ENCODE peak calls at places on chromosomes 13 and 19, in six cellular contexts. One of them, this sample, is unnamed.

GRCh38 chr19:55206664-55207500 is 2.4 kb downstream of the PTPRH start:
- DNase-seq in ELR: peak; percentile 94
- DNase-seq in body of pancreas: peak; percentile 90
- DNase-seq in T1000: peak; percentile 68
- DNase-seq in stimulated activated CD4-positive, alpha-beta T cell treated with anti-CD3 and anti-CD28 coated beads, Interleukin-12 subunit alpha, Interleukin-12 subunit beta, amount 100 ng/mL, for 4 hours: peak; percentile 34
- DNase-seq in GM04503: peak; percentile 54
- DNase-seq in this sample: peak; percentile 92

GRCh38 chr13:114248011-114248410 is 13.3 kb downstream of the CDC16 start:
- DNase-seq in ELR: no peak
- DNase-seq in body of pancreas: no peak
- DNase-seq in T1000: no peak
- DNase-seq in stimulated activated CD4-positive, alpha-beta T cell treated with anti-CD3 and anti-CD28 coated beads, Interleukin-12 subunit alpha, Interleukin-12 subunit beta, amount 100 ng/mL, for 4 hours: no peak
- DNase-seq in GM04503: peak; percentile 68
- DNase-seq in this sample: no peak

GRCh38 chr13:105083986-105084385 is 1451.5 kb downstream of the EFNB2 start:
- DNase-seq in ELR: no peak
- DNase-seq in body of pancreas: no peak
- DNase-seq in T1000: no peak
- DNase-seq in stimulated activated CD4-positive, alpha-beta T cell treated with anti-CD3 and anti-CD28 coated beads, Interleukin-12 subunit alpha, Interleukin-12 subunit beta, amount 100 ng/mL, for 4 hours: no peak
- DNase-seq in GM04503: no peak
- DNase-seq in this sample: no peak

GRCh38 chr13:23660249-23660648 is 90.0 kb downstream of the TNFRSF19 start:
- DNase-seq in ELR: peak; percentile 42
- DNase-seq in body of pancreas: no peak
- DNase-seq in T1000: no peak
- DNase-seq in stimulated activated CD4-positive, alpha-beta T cell treated with anti-CD3 and anti-CD28 coated beads, Interleukin-12 subunit alpha, Interleukin-12 subunit beta, amount 100 ng/mL, for 4 hours: no peak
- DNase-seq in GM04503: no peak
- DNase-seq in this sample: no peak

GRCh38 chr19:58563034-58563573 is 4.7 kb upstream of the UBE2M start:
- DNase-seq in ELR: no peak
- DNase-seq in body of pancreas: peak; percentile 48
- DNase-seq in T1000: no peak
- DNase-seq in stimulated activated CD4-positive, alpha-beta T cell treated with anti-CD3 and anti-CD28 coated beads, Interleukin-12 subunit alpha, Interleukin-12 subunit beta, amount 100 ng/mL, for 4 hours: peak; percentile 47
- DNase-seq in GM04503: no peak
- DNase-seq in this sample: no peak

GRCh38 chr19:8023371-8023770 is 17.9 kb upstream of the ELAVL1 start:
- DNase-seq in ELR: no peak
- DNase-seq in body of pancreas: no peak
- DNase-seq in T1000: no peak
- DNase-seq in stimulated activated CD4-positive, alpha-beta T cell treated with anti-CD3 and anti-CD28 coated beads, Interleukin-12 subunit alpha, Interleukin-12 subunit beta, amount 100 ng/mL, for 4 hours: no peak
- DNase-seq in GM04503: no peak
- DNase-seq in this sample: no peak

GRCh38 chr19:940591-941291 is 14.9 kb downstream of the ARID3A start:
- DNase-seq in ELR: no peak
- DNase-seq in body of pancreas: peak; percentile 91
- DNase-seq in T1000: peak; percentile 97
- DNase-seq in stimulated activated CD4-positive, alpha-beta T cell treated with anti-CD3 and anti-CD28 coated beads, Interleukin-12 subunit alpha, Interleukin-12 subunit beta, amount 100 ng/mL, for 4 hours: peak; percentile 61
- DNase-seq in GM04503: no peak
- DNase-seq in this sample: peak; percentile 76

GRCh38 chr19:19385900-19386339 is 19.6 kb upstream of the GATAD2A start:
- DNase-seq in ELR: peak; percentile 78
- DNase-seq in body of pancreas: no peak
- DNase-seq in T1000: no peak
- DNase-seq in stimulated activated CD4-positive, alpha-beta T cell treated with anti-CD3 and anti-CD28 coated beads, Interleukin-12 subunit alpha, Interleukin-12 subunit beta, amount 100 ng/mL, for 4 hours: peak; percentile 51
- DNase-seq in GM04503: no peak
- DNase-seq in this sample: peak; percentile 92

GRCh38 chr19:39420769-39421168 is 8.3 kb downstream of the PLEKHG2 start:
- DNase-seq in ELR: no peak
- DNase-seq in body of pancreas: no peak
- DNase-seq in T1000: no peak
- DNase-seq in stimulated activated CD4-positive, alpha-beta T cell treated with anti-CD3 and anti-CD28 coated beads, Interleukin-12 subunit alpha, Interleukin-12 subunit beta, amount 100 ng/mL, for 4 hours: no peak
- DNase-seq in GM04503: no peak
- DNase-seq in this sample: no peak

GRCh38 chr19:35363711-35364425 is 5.6 kb downstream of the FFAR3 start:
- DNase-seq in ELR: no peak
- DNase-seq in body of pancreas: no peak
- DNase-seq in T1000: no peak
- DNase-seq in stimulated activated CD4-positive, alpha-beta T cell treated with anti-CD3 and anti-CD28 coated beads, Interleukin-12 subunit alpha, Interleukin-12 subunit beta, amount 100 ng/mL, for 4 hours: no peak
- DNase-seq in GM04503: no peak
- DNase-seq in this sample: peak; percentile 64

GRCh38 chr19:53621885-53622710 is 9.7 kb upstream of the DPRX start:
- DNase-seq in ELR: no peak
- DNase-seq in body of pancreas: no peak
- DNase-seq in T1000: no peak
- DNase-seq in stimulated activated CD4-positive, alpha-beta T cell treated with anti-CD3 and anti-CD28 coated beads, Interleukin-12 subunit alpha, Interleukin-12 subunit beta, amount 100 ng/mL, for 4 hours: no peak
- DNase-seq in GM04503: no peak
- DNase-seq in this sample: no peak

GRCh38 chr13:61094865-61095264 is 320.8 kb downstream of the PCDH20 start:
- DNase-seq in ELR: no peak
- DNase-seq in body of pancreas: no peak
- DNase-seq in T1000: no peak
- DNase-seq in stimulated activated CD4-positive, alpha-beta T cell treated with anti-CD3 and anti-CD28 coated beads, Interleukin-12 subunit alpha, Interleukin-12 subunit beta, amount 100 ng/mL, for 4 hours: no peak
- DNase-seq in GM04503: no peak
- DNase-seq in this sample: no peak

GRCh38 chr13:30763786-30764440 is 28.6 kb downstream of the ALOX5AP start:
- DNase-seq in ELR: peak; percentile 62
- DNase-seq in body of pancreas: no peak
- DNase-seq in T1000: no peak
- DNase-seq in stimulated activated CD4-positive, alpha-beta T cell treated with anti-CD3 and anti-CD28 coated beads, Interleukin-12 subunit alpha, Interleukin-12 subunit beta, amount 100 ng/mL, for 4 hours: no peak
- DNase-seq in GM04503: no peak
- DNase-seq in this sample: no peak

GRCh38 chr19:49387936-49388372 is at the start of gene KASH5:
- DNase-seq in ELR: no peak
- DNase-seq in body of pancreas: peak; percentile 88
- DNase-seq in T1000: peak; percentile 68
- DNase-seq in stimulated activated CD4-positive, alpha-beta T cell treated with anti-CD3 and anti-CD28 coated beads, Interleukin-12 subunit alpha, Interleukin-12 subunit beta, amount 100 ng/mL, for 4 hours: peak; percentile 92
- DNase-seq in GM04503: no peak
- DNase-seq in this sample: peak; percentile 90

GRCh38 chr19:45653634-45654033 is 14.4 kb upstream of the GIPR start:
- DNase-seq in ELR: peak; percentile 33
- DNase-seq in body of pancreas: no peak
- DNase-seq in T1000: no peak
- DNase-seq in stimulated activated CD4-positive, alpha-beta T cell treated with anti-CD3 and anti-CD28 coated beads, Interleukin-12 subunit alpha, Interleukin-12 subunit beta, amount 100 ng/mL, for 4 hours: no peak
- DNase-seq in GM04503: no peak
- DNase-seq in this sample: no peak

GRCh38 chr13:39253774-39254173 is 215.5 kb downstream of the NHLRC3 start:
- DNase-seq in ELR: peak; percentile 24
- DNase-seq in body of pancreas: no peak
- DNase-seq in T1000: no peak
- DNase-seq in stimulated activated CD4-positive, alpha-beta T cell treated with anti-CD3 and anti-CD28 coated beads, Interleukin-12 subunit alpha, Interleukin-12 subunit beta, amount 100 ng/mL, for 4 hours: no peak
- DNase-seq in GM04503: no peak
- DNase-seq in this sample: no peak

GRCh38 chr19:34962945-34963530 is 991 bp downstream of the ZNF792 start:
- DNase-seq in ELR: peak; percentile 60
- DNase-seq in body of pancreas: no peak
- DNase-seq in T1000: peak; percentile 9
- DNase-seq in stimulated activated CD4-positive, alpha-beta T cell treated with anti-CD3 and anti-CD28 coated beads, Interleukin-12 subunit alpha, Interleukin-12 subunit beta, amount 100 ng/mL, for 4 hours: no peak
- DNase-seq in GM04503: no peak
- DNase-seq in this sample: peak; percentile 81

GRCh38 chr19:52190679-52191293 is 934 bp downstream of the PPP2R1A start:
- DNase-seq in ELR: peak; percentile 50
- DNase-seq in body of pancreas: peak; percentile 20
- DNase-seq in T1000: no peak
- DNase-seq in stimulated activated CD4-positive, alpha-beta T cell treated with anti-CD3 and anti-CD28 coated beads, Interleukin-12 subunit alpha, Interleukin-12 subunit beta, amount 100 ng/mL, for 4 hours: no peak
- DNase-seq in GM04503: peak; percentile 15
- DNase-seq in this sample: peak; percentile 25

GRCh38 chr13:33679658-33680012 is 138.3 kb upstream of the RFC3 start:
- DNase-seq in ELR: no peak
- DNase-seq in body of pancreas: no peak
- DNase-seq in T1000: no peak
- DNase-seq in stimulated activated CD4-positive, alpha-beta T cell treated with anti-CD3 and anti-CD28 coated beads, Interleukin-12 subunit alpha, Interleukin-12 subunit beta, amount 100 ng/mL, for 4 hours: no peak
- DNase-seq in GM04503: no peak
- DNase-seq in this sample: no peak

GRCh38 chr13:42155251-42155650 is 106.8 kb downstream of the DGKH start:
- DNase-seq in ELR: no peak
- DNase-seq in body of pancreas: no peak
- DNase-seq in T1000: no peak
- DNase-seq in stimulated activated CD4-positive, alpha-beta T cell treated with anti-CD3 and anti-CD28 coated beads, Interleukin-12 subunit alpha, Interleukin-12 subunit beta, amount 100 ng/mL, for 4 hours: no peak
- DNase-seq in GM04503: no peak
- DNase-seq in this sample: no peak

GRCh38 chr19:33316521-33317284 is 14.4 kb upstream of the CEBPA start:
- DNase-seq in ELR: peak; percentile 8
- DNase-seq in body of pancreas: no peak
- DNase-seq in T1000: no peak
- DNase-seq in stimulated activated CD4-positive, alpha-beta T cell treated with anti-CD3 and anti-CD28 coated beads, Interleukin-12 subunit alpha, Interleukin-12 subunit beta, amount 100 ng/mL, for 4 hours: no peak
- DNase-seq in GM04503: no peak
- DNase-seq in this sample: no peak

GRCh38 chr19:41425174-41426115 is 1.7 kb downstream of the B3GNT8 start:
- DNase-seq in ELR: no peak
- DNase-seq in body of pancreas: no peak
- DNase-seq in T1000: no peak
- DNase-seq in stimulated activated CD4-positive, alpha-beta T cell treated with anti-CD3 and anti-CD28 coated beads, Interleukin-12 subunit alpha, Interleukin-12 subunit beta, amount 100 ng/mL, for 4 hours: no peak
- DNase-seq in GM04503: no peak
- DNase-seq in this sample: no peak

GRCh38 chr19:41426952-41427646 is at the start of gene B3GNT8:
- DNase-seq in ELR: peak; percentile 64
- DNase-seq in body of pancreas: peak; percentile 73
- DNase-seq in T1000: peak; percentile 37
- DNase-seq in stimulated activated CD4-positive, alpha-beta T cell treated with anti-CD3 and anti-CD28 coated beads, Interleukin-12 subunit alpha, Interleukin-12 subunit beta, amount 100 ng/mL, for 4 hours: peak; percentile 45
- DNase-seq in GM04503: no peak
- DNase-seq in this sample: peak; percentile 96

GRCh38 chr13:33372251-33372919 is 86.8 kb upstream of the STARD13 start:
- DNase-seq in ELR: peak; percentile 9
- DNase-seq in body of pancreas: no peak
- DNase-seq in T1000: no peak
- DNase-seq in stimulated activated CD4-positive, alpha-beta T cell treated with anti-CD3 and anti-CD28 coated beads, Interleukin-12 subunit alpha, Interleukin-12 subunit beta, amount 100 ng/mL, for 4 hours: no peak
- DNase-seq in GM04503: no peak
- DNase-seq in this sample: no peak

GRCh38 chr13:41006296-41006695 is 12.8 kb downstream of the ELF1 start:
- DNase-seq in ELR: no peak
- DNase-seq in body of pancreas: no peak
- DNase-seq in T1000: no peak
- DNase-seq in stimulated activated CD4-positive, alpha-beta T cell treated with anti-CD3 and anti-CD28 coated beads, Interleukin-12 subunit alpha, Interleukin-12 subunit beta, amount 100 ng/mL, for 4 hours: no peak
- DNase-seq in GM04503: no peak
- DNase-seq in this sample: no peak

GRCh38 chr19:49921871-49922755 is 6.9 kb upstream of the ATF5 start:
- DNase-seq in ELR: peak; percentile 58
- DNase-seq in body of pancreas: no peak
- DNase-seq in T1000: no peak
- DNase-seq in stimulated activated CD4-positive, alpha-beta T cell treated with anti-CD3 and anti-CD28 coated beads, Interleukin-12 subunit alpha, Interleukin-12 subunit beta, amount 100 ng/mL, for 4 hours: no peak
- DNase-seq in GM04503: peak; percentile 61
- DNase-seq in this sample: no peak

GRCh38 chr13:48626077-48626449 is 27.7 kb upstream of the CYSLTR2 start:
- DNase-seq in ELR: no peak
- DNase-seq in body of pancreas: peak; percentile 65
- DNase-seq in T1000: no peak
- DNase-seq in stimulated activated CD4-positive, alpha-beta T cell treated with anti-CD3 and anti-CD28 coated beads, Interleukin-12 subunit alpha, Interleukin-12 subunit beta, amount 100 ng/mL, for 4 hours: no peak
- DNase-seq in GM04503: no peak
- DNase-seq in this sample: no peak

GRCh38 chr19:30629086-30629485 is 256.9 kb downstream of the ZNF536 start:
- DNase-seq in ELR: no peak
- DNase-seq in body of pancreas: no peak
- DNase-seq in T1000: no peak
- DNase-seq in stimulated activated CD4-positive, alpha-beta T cell treated with anti-CD3 and anti-CD28 coated beads, Interleukin-12 subunit alpha, Interleukin-12 subunit beta, amount 100 ng/mL, for 4 hours: no peak
- DNase-seq in GM04503: no peak
- DNase-seq in this sample: no peak

GRCh38 chr19:11382898-11383705 is 1.0 kb downstream of the EPOR start:
- DNase-seq in ELR: peak; percentile 45
- DNase-seq in body of pancreas: peak; percentile 73
- DNase-seq in T1000: peak; percentile 20
- DNase-seq in stimulated activated CD4-positive, alpha-beta T cell treated with anti-CD3 and anti-CD28 coated beads, Interleukin-12 subunit alpha, Interleukin-12 subunit beta, amount 100 ng/mL, for 4 hours: peak; percentile 39
- DNase-seq in GM04503: no peak
- DNase-seq in this sample: no peak

GRCh38 chr19:13150919-13151604 is 851 bp downstream of the IER2 start:
- DNase-seq in ELR: peak; percentile 28
- DNase-seq in body of pancreas: peak; percentile 41
- DNase-seq in T1000: no peak
- DNase-seq in stimulated activated CD4-positive, alpha-beta T cell treated with anti-CD3 and anti-CD28 coated beads, Interleukin-12 subunit alpha, Interleukin-12 subunit beta, amount 100 ng/mL, for 4 hours: peak; percentile 27
- DNase-seq in GM04503: no peak
- DNase-seq in this sample: peak; percentile 90

GRCh38 chr13:94233401-94233800 is 246.1 kb downstream of the DCT start:
- DNase-seq in ELR: peak; percentile 95
- DNase-seq in body of pancreas: no peak
- DNase-seq in T1000: peak; percentile 4
- DNase-seq in stimulated activated CD4-positive, alpha-beta T cell treated with anti-CD3 and anti-CD28 coated beads, Interleukin-12 subunit alpha, Interleukin-12 subunit beta, amount 100 ng/mL, for 4 hours: no peak
- DNase-seq in GM04503: peak; percentile 58
- DNase-seq in this sample: no peak

GRCh38 chr13:112958127-112958989 is 10.7 kb upstream of the MCF2L start:
- DNase-seq in ELR: no peak
- DNase-seq in body of pancreas: no peak
- DNase-seq in T1000: no peak
- DNase-seq in stimulated activated CD4-positive, alpha-beta T cell treated with anti-CD3 and anti-CD28 coated beads, Interleukin-12 subunit alpha, Interleukin-12 subunit beta, amount 100 ng/mL, for 4 hours: no peak
- DNase-seq in GM04503: no peak
- DNase-seq in this sample: no peak

This sample was measured in lower leg skin.